ENCODE peak calls at places on chromosome 12, in seven cellular contexts. N, C, L, J, Q, S and P are unnamed samples.

GRCh38 chr12:60042835-60043234 is 447.0 kb downstream of the SLC16A7 start:
- DNase-seq in Q (no peak), S (no peak), J (no peak), C (no peak), L (no peak), N (no peak), P (no peak)

GRCh38 chr12:121812921-121813896 is 9.4 kb downstream of the SETD1B start:
- DNase-seq in C (peak), S (no peak), J (no peak), Q (no peak), N (no peak), L (no peak), P (no peak)

GRCh38 chr12:2017724-2018337 is 13.6 kb upstream of the DCP1B start:
- DNase-seq in J (no peak), N (peak), Q (no peak), C (no peak), L (no peak), S (peak), P (no peak)

GRCh38 chr12:66065146-66065545 is 65.4 kb downstream of the LLPH start:
- DNase-seq in L (no peak), S (no peak), C (no peak), J (no peak), N (no peak), Q (no peak), P (no peak)

GRCh38 chr12:990308-990648 is 745 bp upstream of the ERC1 start:
- DNase-seq in Q (no peak), L (peak), N (peak), J (no peak), C (peak), S (peak), P (peak)

GRCh38 chr12:131454418-131455217 is 256.3 kb upstream of the SFSWAP start:
- DNase-seq in J (peak), L (no peak), S (peak), Q (peak), C (no peak), N (peak), P (no peak)

GRCh38 chr12:52648012-52648550 is 3.9 kb downstream of the KRT2 start:
- DNase-seq in Q (no peak), S (no peak), L (no peak), N (no peak), J (no peak), C (no peak), P (no peak)

GRCh38 chr12:60872219-60872618 is 1276.4 kb downstream of the SLC16A7 start:
- DNase-seq in N (no peak), J (no peak), L (no peak), C (no peak), S (no peak), Q (no peak), P (no peak)

GRCh38 chr12:112480931-112481330 is 62.2 kb downstream of the PTPN11 start:
- DNase-seq in L (no peak), C (no peak), S (no peak), N (peak), J (no peak), Q (no peak), P (no peak)

GRCh38 chr12:133135747-133136146 is 5.3 kb downstream of the ZNF10 start:
- DNase-seq in N (no peak), S (no peak), L (no peak), J (no peak), Q (no peak), C (no peak), P (no peak)

GRCh38 chr12:12266389-12266872 is 413 bp downstream of the LRP6 start:
- DNase-seq in N (peak), C (no peak), S (peak), Q (no peak), J (no peak), L (no peak), P (no peak)

GRCh38 chr12:115774148-115774905 is 503.2 kb downstream of the MED13L start:
- DNase-seq in S (no peak), J (no peak), C (no peak), N (no peak), Q (no peak), L (no peak), P (no peak)

GRCh38 chr12:100221523-100221922 is 20.9 kb downstream of the ACTR6 start:
- DNase-seq in N (no peak), J (no peak), C (no peak), L (no peak), S (no peak), Q (no peak), P (no peak)

GRCh38 chr12:52647601-52648000 is 4.4 kb downstream of the KRT2 start:
- DNase-seq in N (no peak), J (no peak), C (no peak), Q (no peak), S (no peak), L (no peak), P (no peak)

GRCh38 chr12:117832459-117833457 is 136.0 kb downstream of the KSR2 start:
- DNase-seq in N (no peak), C (no peak), L (no peak), J (no peak), Q (no peak), S (no peak), P (no peak)

GRCh38 chr12:13435535-13435934 is 239.0 kb downstream of the EMP1 start:
- DNase-seq in J (no peak), S (peak), C (no peak), Q (no peak), L (no peak), N (no peak), P (peak)

GRCh38 chr12:112714166-112714565 is 77.4 kb upstream of the RPH3A start:
- DNase-seq in L (no peak), N (no peak), S (no peak), C (no peak), J (no peak), Q (no peak), P (no peak)

GRCh38 chr12:118603610-118604361 is 227.4 kb downstream of the SUDS3 start:
- DNase-seq in S (no peak), N (no peak), C (no peak), Q (no peak), J (no peak), L (no peak), P (no peak)

GRCh38 chr12:118053071-118053985 is 7.7 kb downstream of the WSB2 start:
- DNase-seq in Q (no peak), S (no peak), J (no peak), C (no peak), L (peak), N (no peak), P (no peak)

GRCh38 chr12:113044516-113044915 is 12.0 kb upstream of the DTX1 start:
- DNase-seq in L (no peak), S (no peak), C (no peak), Q (no peak), J (no peak), N (no peak), P (no peak)

GRCh38 chr12:29750131-29750927 is 33.4 kb downstream of the TMTC1 start:
- DNase-seq in S (no peak), Q (no peak), N (no peak), L (no peak), C (no peak), J (no peak), P (no peak)

GRCh38 chr12:122862110-122862634 is 26.9 kb downstream of the HIP1R start:
- DNase-seq in J (no peak), Q (no peak), S (no peak), C (no peak), N (no peak), L (no peak), P (no peak)

GRCh38 chr12:6426882-6427671 is 17.7 kb upstream of the CD27 start:
- DNase-seq in N (no peak), S (no peak), J (no peak), L (peak), Q (no peak), C (no peak), P (no peak)

GRCh38 chr12:68180792-68181744 is 21.5 kb upstream of the IFNG start:
- DNase-seq in S (no peak), L (peak), C (no peak), N (no peak), J (no peak), Q (no peak), P (no peak)

GRCh38 chr12:143964-144649 is 69.8 kb downstream of the SLC6A12 start:
- DNase-seq in N (no peak), Q (no peak), C (no peak), S (peak), J (no peak), L (no peak), P (no peak)

GRCh38 chr12:131113562-131113961 is 159.9 kb downstream of the ADGRD1 start:
- DNase-seq in N (no peak), C (peak), L (peak), S (no peak), Q (no peak), J (no peak), P (no peak)

GRCh38 chr12:9906888-9907287 is 25.3 kb downstream of the CLEC2A start:
- DNase-seq in C (no peak), S (no peak), Q (no peak), N (no peak), L (peak), J (no peak), P (no peak)

GRCh38 chr12:43758247-43758727 is 303 bp downstream of the PUS7L start:
- DNase-seq in J (peak), S (peak), N (peak), C (peak), Q (peak), L (no peak), P (no peak)

GRCh38 chr12:64900540-64900939 is 76.1 kb downstream of the TBC1D30 start:
- DNase-seq in L (no peak), J (no peak), C (no peak), N (peak), Q (no peak), S (no peak), P (no peak)

GRCh38 chr12:45289245-45290217 is 73.6 kb downstream of the ANO6 start:
- DNase-seq in J (no peak), Q (no peak), L (no peak), C (no peak), N (no peak), S (no peak), P (no peak)

GRCh38 chr12:120847392-120848157 is 56.6 kb downstream of the SPPL3 start:
- DNase-seq in S (no peak), L (no peak), Q (no peak), C (no peak), J (no peak), N (no peak), P (no peak)

GRCh38 chr12:87439990-87440827 is 589.0 kb downstream of the C12orf50 start:
- DNase-seq in J (no peak), Q (no peak), S (no peak), N (no peak), L (no peak), C (no peak), P (peak)

GRCh38 chr12:92064420-92064819 is 81.2 kb downstream of the BTG1 start:
- DNase-seq in N (peak), Q (no peak), L (no peak), J (no peak), C (no peak), S (no peak), P (no peak)

GRCh38 chr12:26195641-26196423 is 459 bp downstream of the SSPN start:
- DNase-seq in J (peak), S (peak), N (peak), Q (peak), C (peak), L (no peak), P (no peak)

GRCh38 chr12:112466835-112467234 is 48.1 kb downstream of the PTPN11 start:
- DNase-seq in L (no peak), S (no peak), J (no peak), N (no peak), Q (no peak), C (no peak), P (no peak)

GRCh38 chr12:75814856-75815754 is 216.5 kb downstream of the PHLDA1 start:
- DNase-seq in N (peak), J (no peak), S (no peak), Q (no peak), C (no peak), L (no peak), P (peak)

GRCh38 chr12:6476496-6476895 is 6.0 kb upstream of the VAMP1 start:
- DNase-seq in S (no peak), C (no peak), N (no peak), Q (no peak), L (no peak), J (no peak), P (peak)